ENCODE peak calls at places on chromosomes 1 and 21, in nine cellular contexts. One of them, this sample, is unnamed.

GRCh38 chr1:161179698-161180097 is 2.4 kb upstream of the B4GALT3 start:
- DNase-seq in T-helper 2 cell: no peak
- DNase-seq in activated T-cell treated with anti-CD3 and anti-CD28 coated beads for 4 hours: no peak
- DNase-seq in stimulated activated CD8-positive, alpha-beta memory T cell treated with anti-CD3 and anti-CD28 coated beads, Interleukin-2, amount 100 ng/mL, for 48 hours: no peak
- DNase-seq in DMS79 treated with DMSO at 0.1 percent for 48 hours: no peak
- DNase-seq in nephron progenitor cell: no peak
- DNase-seq in hepatic stellate cell: no peak
- DNase-seq in GM12864: no peak
- DNase-seq in AG20443: no peak
- DNase-seq in this sample: no peak

GRCh38 chr1:100178092-100178491 is at the start of gene LRRC39:
- DNase-seq in T-helper 2 cell: no peak
- DNase-seq in activated T-cell treated with anti-CD3 and anti-CD28 coated beads for 4 hours: no peak
- DNase-seq in stimulated activated CD8-positive, alpha-beta memory T cell treated with anti-CD3 and anti-CD28 coated beads, Interleukin-2, amount 100 ng/mL, for 48 hours: no peak
- DNase-seq in DMS79 treated with DMSO at 0.1 percent for 48 hours: no peak
- DNase-seq in nephron progenitor cell: no peak
- DNase-seq in hepatic stellate cell: peak; percentile 8
- DNase-seq in GM12864: no peak
- DNase-seq in AG20443: no peak
- DNase-seq in this sample: no peak

GRCh38 chr1:115572710-115573109 is 69.1 kb upstream of the VANGL1 start:
- DNase-seq in T-helper 2 cell: no peak
- DNase-seq in activated T-cell treated with anti-CD3 and anti-CD28 coated beads for 4 hours: no peak
- DNase-seq in stimulated activated CD8-positive, alpha-beta memory T cell treated with anti-CD3 and anti-CD28 coated beads, Interleukin-2, amount 100 ng/mL, for 48 hours: no peak
- DNase-seq in DMS79 treated with DMSO at 0.1 percent for 48 hours: no peak
- DNase-seq in nephron progenitor cell: no peak
- DNase-seq in hepatic stellate cell: no peak
- DNase-seq in GM12864: no peak
- DNase-seq in AG20443: no peak
- DNase-seq in this sample: no peak

GRCh38 chr1:14660795-14661194 is 62.3 kb downstream of the KAZN start:
- DNase-seq in T-helper 2 cell: no peak
- DNase-seq in activated T-cell treated with anti-CD3 and anti-CD28 coated beads for 4 hours: no peak
- DNase-seq in stimulated activated CD8-positive, alpha-beta memory T cell treated with anti-CD3 and anti-CD28 coated beads, Interleukin-2, amount 100 ng/mL, for 48 hours: no peak
- DNase-seq in DMS79 treated with DMSO at 0.1 percent for 48 hours: no peak
- DNase-seq in nephron progenitor cell: no peak
- DNase-seq in hepatic stellate cell: no peak
- DNase-seq in GM12864: no peak
- DNase-seq in AG20443: no peak
- DNase-seq in this sample: no peak

GRCh38 chr1:188782220-188782841 is 1695.3 kb downstream of the BRINP3 start:
- DNase-seq in T-helper 2 cell: no peak
- DNase-seq in activated T-cell treated with anti-CD3 and anti-CD28 coated beads for 4 hours: no peak
- DNase-seq in stimulated activated CD8-positive, alpha-beta memory T cell treated with anti-CD3 and anti-CD28 coated beads, Interleukin-2, amount 100 ng/mL, for 48 hours: no peak
- DNase-seq in DMS79 treated with DMSO at 0.1 percent for 48 hours: no peak
- DNase-seq in nephron progenitor cell: peak; percentile 30
- DNase-seq in hepatic stellate cell: no peak
- DNase-seq in GM12864: no peak
- DNase-seq in AG20443: peak; percentile 6
- DNase-seq in this sample: peak; percentile 15

GRCh38 chr21:28066051-28066450 is 926.6 kb downstream of the LTN1 start:
- DNase-seq in T-helper 2 cell: no peak
- DNase-seq in activated T-cell treated with anti-CD3 and anti-CD28 coated beads for 4 hours: no peak
- DNase-seq in stimulated activated CD8-positive, alpha-beta memory T cell treated with anti-CD3 and anti-CD28 coated beads, Interleukin-2, amount 100 ng/mL, for 48 hours: no peak
- DNase-seq in DMS79 treated with DMSO at 0.1 percent for 48 hours: no peak
- DNase-seq in nephron progenitor cell: no peak
- DNase-seq in hepatic stellate cell: no peak
- DNase-seq in GM12864: no peak
- DNase-seq in AG20443: no peak
- DNase-seq in this sample: no peak

GRCh38 chr1:211842518-211842917 is 12.0 kb upstream of the LPGAT1 start:
- DNase-seq in T-helper 2 cell: no peak
- DNase-seq in activated T-cell treated with anti-CD3 and anti-CD28 coated beads for 4 hours: no peak
- DNase-seq in stimulated activated CD8-positive, alpha-beta memory T cell treated with anti-CD3 and anti-CD28 coated beads, Interleukin-2, amount 100 ng/mL, for 48 hours: no peak
- DNase-seq in DMS79 treated with DMSO at 0.1 percent for 48 hours: no peak
- DNase-seq in nephron progenitor cell: no peak
- DNase-seq in hepatic stellate cell: no peak
- DNase-seq in GM12864: no peak
- DNase-seq in AG20443: no peak
- DNase-seq in this sample: no peak

GRCh38 chr1:182120411-182121258 is 59.1 kb upstream of the ZNF648 start:
- DNase-seq in T-helper 2 cell: no peak
- DNase-seq in activated T-cell treated with anti-CD3 and anti-CD28 coated beads for 4 hours: no peak
- DNase-seq in stimulated activated CD8-positive, alpha-beta memory T cell treated with anti-CD3 and anti-CD28 coated beads, Interleukin-2, amount 100 ng/mL, for 48 hours: no peak
- DNase-seq in DMS79 treated with DMSO at 0.1 percent for 48 hours: no peak
- DNase-seq in nephron progenitor cell: no peak
- DNase-seq in hepatic stellate cell: no peak
- DNase-seq in GM12864: no peak
- DNase-seq in AG20443: no peak
- DNase-seq in this sample: no peak

GRCh38 chr1:241310451-241310850 is 46.6 kb downstream of the RGS7 start:
- DNase-seq in T-helper 2 cell: no peak
- DNase-seq in activated T-cell treated with anti-CD3 and anti-CD28 coated beads for 4 hours: no peak
- DNase-seq in stimulated activated CD8-positive, alpha-beta memory T cell treated with anti-CD3 and anti-CD28 coated beads, Interleukin-2, amount 100 ng/mL, for 48 hours: no peak
- DNase-seq in DMS79 treated with DMSO at 0.1 percent for 48 hours: no peak
- DNase-seq in nephron progenitor cell: no peak
- DNase-seq in hepatic stellate cell: peak; percentile 10
- DNase-seq in GM12864: no peak
- DNase-seq in AG20443: no peak
- DNase-seq in this sample: peak; percentile 19

GRCh38 chr1:12636098-12636950 is 7.6 kb upstream of the AADACL4 start:
- DNase-seq in T-helper 2 cell: no peak
- DNase-seq in activated T-cell treated with anti-CD3 and anti-CD28 coated beads for 4 hours: no peak
- DNase-seq in stimulated activated CD8-positive, alpha-beta memory T cell treated with anti-CD3 and anti-CD28 coated beads, Interleukin-2, amount 100 ng/mL, for 48 hours: no peak
- DNase-seq in DMS79 treated with DMSO at 0.1 percent for 48 hours: no peak
- DNase-seq in nephron progenitor cell: peak; percentile 77
- DNase-seq in hepatic stellate cell: peak; percentile 94
- DNase-seq in GM12864: no peak
- DNase-seq in AG20443: peak; percentile 51
- DNase-seq in this sample: no peak

GRCh38 chr1:225824522-225824921 is 14.6 kb downstream of the EPHX1 start:
- DNase-seq in T-helper 2 cell: no peak
- DNase-seq in activated T-cell treated with anti-CD3 and anti-CD28 coated beads for 4 hours: no peak
- DNase-seq in stimulated activated CD8-positive, alpha-beta memory T cell treated with anti-CD3 and anti-CD28 coated beads, Interleukin-2, amount 100 ng/mL, for 48 hours: no peak
- DNase-seq in DMS79 treated with DMSO at 0.1 percent for 48 hours: peak; percentile 58
- DNase-seq in nephron progenitor cell: no peak
- DNase-seq in hepatic stellate cell: no peak
- DNase-seq in GM12864: no peak
- DNase-seq in AG20443: no peak
- DNase-seq in this sample: no peak

GRCh38 chr1:17230106-17230505 is 18.8 kb upstream of the PADI3 start:
- DNase-seq in T-helper 2 cell: no peak
- DNase-seq in activated T-cell treated with anti-CD3 and anti-CD28 coated beads for 4 hours: no peak
- DNase-seq in stimulated activated CD8-positive, alpha-beta memory T cell treated with anti-CD3 and anti-CD28 coated beads, Interleukin-2, amount 100 ng/mL, for 48 hours: no peak
- DNase-seq in DMS79 treated with DMSO at 0.1 percent for 48 hours: no peak
- DNase-seq in nephron progenitor cell: no peak
- DNase-seq in hepatic stellate cell: no peak
- DNase-seq in GM12864: no peak
- DNase-seq in AG20443: no peak
- DNase-seq in this sample: no peak

GRCh38 chr1:225754940-225755635 is 22.5 kb upstream of the SRP9 start:
- DNase-seq in T-helper 2 cell: no peak
- DNase-seq in activated T-cell treated with anti-CD3 and anti-CD28 coated beads for 4 hours: no peak
- DNase-seq in stimulated activated CD8-positive, alpha-beta memory T cell treated with anti-CD3 and anti-CD28 coated beads, Interleukin-2, amount 100 ng/mL, for 48 hours: no peak
- DNase-seq in DMS79 treated with DMSO at 0.1 percent for 48 hours: peak; percentile 28
- DNase-seq in nephron progenitor cell: no peak
- DNase-seq in hepatic stellate cell: peak; percentile 70
- DNase-seq in GM12864: no peak
- DNase-seq in AG20443: peak; percentile 87
- DNase-seq in this sample: peak; percentile 60